ENCODE peak calls at places on chromosome 4, in four cellular contexts. X is EL, A is NCI-H510A, N is astrocyte. S is an unnamed sample.
A peak's percentile ranks its signal among the peaks of the same experiment; 100 is the strongest.

GRCh38 chr4:145735330-145735638 is 55.3 kb downstream of the C4orf51 start:
- DNase-seq in N (peak; percentile 98), A (no peak), X (peak; percentile 96), S (peak; percentile 97)

GRCh38 chr4:60611762-60612496 is 588.2 kb upstream of the ADGRL3 start:
- DNase-seq in N (peak; percentile 23), A (no peak), X (peak; percentile 55), S (no peak)

GRCh38 chr4:74330295-74330750 is 22.1 kb downstream of the EPGN start:
- DNase-seq in N (no peak), X (no peak), A (no peak), S (no peak)

GRCh38 chr4:100299019-100299418 is 108.8 kb upstream of the DDIT4L start:
- DNase-seq in A (no peak), X (peak; percentile 80), N (peak; percentile 94), S (peak; percentile 96)

GRCh38 chr4:111228874-111229273 is 606.0 kb upstream of the PITX2 start:
- DNase-seq in A (no peak), X (peak; percentile 73), N (peak; percentile 57), S (peak; percentile 71)

GRCh38 chr4:147927377-147928137 is 195.7 kb downstream of the ARHGAP10 start:
- DNase-seq in N (no peak), X (peak; percentile 41), A (no peak), S (no peak)

GRCh38 chr4:24924309-24924781 is 11.5 kb upstream of the CCDC149 start:
- DNase-seq in A (no peak), N (peak; percentile 100), X (peak; percentile 99), S (peak; percentile 100)

GRCh38 chr4:37383579-37384229 is 139.2 kb downstream of the NWD2 start:
- DNase-seq in X (peak; percentile 17), A (no peak), N (no peak), S (peak; percentile 40)

GRCh38 chr4:19807505-19807904 is 444.2 kb upstream of the SLIT2 start:
- DNase-seq in A (no peak), N (peak; percentile 77), X (peak; percentile 60), S (peak; percentile 93)

GRCh38 chr4:5988086-5988845 is 30.0 kb downstream of the C4orf50 start:
- DNase-seq in X (no peak), A (no peak), N (no peak), S (no peak)